ENCODE peak calls at places on chromosomes 6 and 20, in seven cellular contexts. One of them, this sample, is unnamed.

GRCh38 chr6:41713161-41713649 is 22.2 kb downstream of the TFEB start:
- DNase-seq in stomach: peak
- DNase-seq in HS-5: no peak
- DNase-seq in progenitor cell of endocrine pancreas: no peak
- DNase-seq in germinal center: no peak
- DNase-seq in foreskin fibroblast: peak
- DNase-seq in NCI-H1092 treated with DMSO at 0.1 percent for 48 hours: peak
- DNase-seq in this sample: peak

GRCh38 chr6:97958143-97958542 is 675.1 kb upstream of the MMS22L start:
- DNase-seq in HS-5: peak
- DNase-seq in progenitor cell of endocrine pancreas: no peak
- DNase-seq in NCI-H1092 treated with DMSO at 0.1 percent for 48 hours: no peak
- DNase-seq in germinal center: no peak
- DNase-seq in foreskin fibroblast: no peak
- DNase-seq in stomach: no peak
- DNase-seq in this sample: no peak

GRCh38 chr20:57080796-57081195 is 185.6 kb downstream of the BMP7 start:
- DNase-seq in progenitor cell of endocrine pancreas: no peak
- DNase-seq in NCI-H1092 treated with DMSO at 0.1 percent for 48 hours: no peak
- DNase-seq in stomach: no peak
- DNase-seq in HS-5: peak
- DNase-seq in germinal center: no peak
- DNase-seq in foreskin fibroblast: peak
- DNase-seq in this sample: peak

GRCh38 chr6:121437861-121438651 is 2.6 kb downstream of the GJA1 start:
- DNase-seq in stomach: no peak
- DNase-seq in germinal center: no peak
- DNase-seq in foreskin fibroblast: peak
- DNase-seq in HS-5: peak
- DNase-seq in NCI-H1092 treated with DMSO at 0.1 percent for 48 hours: no peak
- DNase-seq in progenitor cell of endocrine pancreas: no peak
- DNase-seq in this sample: no peak

GRCh38 chr20:36754656-36755222 is 8.8 kb upstream of the NDRG3 start:
- DNase-seq in stomach: no peak
- DNase-seq in foreskin fibroblast: peak
- DNase-seq in germinal center: peak
- DNase-seq in progenitor cell of endocrine pancreas: peak
- DNase-seq in HS-5: peak
- DNase-seq in NCI-H1092 treated with DMSO at 0.1 percent for 48 hours: peak
- DNase-seq in this sample: peak

GRCh38 chr6:31441368-31442267 is 38.2 kb downstream of the MICA start:
- DNase-seq in foreskin fibroblast: peak
- DNase-seq in stomach: peak
- DNase-seq in NCI-H1092 treated with DMSO at 0.1 percent for 48 hours: no peak
- DNase-seq in HS-5: no peak
- DNase-seq in progenitor cell of endocrine pancreas: peak
- DNase-seq in germinal center: peak
- DNase-seq in this sample: peak

GRCh38 chr20:61527626-61528025 is 275.6 kb downstream of the CDH4 start:
- DNase-seq in foreskin fibroblast: no peak
- DNase-seq in NCI-H1092 treated with DMSO at 0.1 percent for 48 hours: no peak
- DNase-seq in germinal center: no peak
- DNase-seq in progenitor cell of endocrine pancreas: no peak
- DNase-seq in HS-5: no peak
- DNase-seq in stomach: no peak
- DNase-seq in this sample: no peak

GRCh38 chr6:54308240-54308639 is at the start of gene TINAG:
- DNase-seq in germinal center: no peak
- DNase-seq in NCI-H1092 treated with DMSO at 0.1 percent for 48 hours: no peak
- DNase-seq in HS-5: no peak
- DNase-seq in progenitor cell of endocrine pancreas: no peak
- DNase-seq in foreskin fibroblast: no peak
- DNase-seq in stomach: no peak
- DNase-seq in this sample: no peak

GRCh38 chr6:35077713-35078105 is 63.4 kb downstream of the TCP11 start:
- DNase-seq in HS-5: no peak
- DNase-seq in progenitor cell of endocrine pancreas: no peak
- DNase-seq in germinal center: no peak
- DNase-seq in foreskin fibroblast: no peak
- DNase-seq in stomach: no peak
- DNase-seq in NCI-H1092 treated with DMSO at 0.1 percent for 48 hours: no peak
- DNase-seq in this sample: no peak

GRCh38 chr20:31595654-31596411 is 9.3 kb upstream of the ID1 start:
- DNase-seq in stomach: peak
- DNase-seq in NCI-H1092 treated with DMSO at 0.1 percent for 48 hours: no peak
- DNase-seq in germinal center: no peak
- DNase-seq in HS-5: peak
- DNase-seq in foreskin fibroblast: peak
- DNase-seq in progenitor cell of endocrine pancreas: no peak
- DNase-seq in this sample: no peak

GRCh38 chr6:26659042-26659359 is 545 bp downstream of the ZNF322 start:
- DNase-seq in HS-5: no peak
- DNase-seq in germinal center: no peak
- DNase-seq in progenitor cell of endocrine pancreas: no peak
- DNase-seq in stomach: no peak
- DNase-seq in NCI-H1092 treated with DMSO at 0.1 percent for 48 hours: no peak
- DNase-seq in foreskin fibroblast: no peak
- DNase-seq in this sample: peak

GRCh38 chr6:137926207-137926731 is 59.2 kb downstream of the TNFAIP3 start:
- DNase-seq in foreskin fibroblast: peak
- DNase-seq in HS-5: peak
- DNase-seq in stomach: no peak
- DNase-seq in NCI-H1092 treated with DMSO at 0.1 percent for 48 hours: no peak
- DNase-seq in progenitor cell of endocrine pancreas: no peak
- DNase-seq in germinal center: no peak
- DNase-seq in this sample: no peak